ENCODE peak calls at places on chromosomes 5 and 9, in eight cellular contexts. One of them, this sample, is unnamed.

GRCh38 chr5:61467766-61468482 is 135.9 kb downstream of the ZSWIM6 start:
- DNase-seq in left lung: no peak
- DNase-seq in adrenal gland: no peak
- DNase-seq in dorsolateral prefrontal cortex: no peak
- DNase-seq in A549: no peak
- DNase-seq in heart right ventricle: no peak
- DNase-seq in fibroblast of lung: peak
- DNase-seq in CD8-positive, alpha-beta T cell: no peak
- DNase-seq in this sample: peak

GRCh38 chr9:8062459-8062858 is 262.9 kb upstream of the DMAC1 start:
- DNase-seq in CD8-positive, alpha-beta T cell: no peak
- DNase-seq in adrenal gland: no peak
- DNase-seq in A549: no peak
- DNase-seq in heart right ventricle: no peak
- DNase-seq in fibroblast of lung: no peak
- DNase-seq in left lung: no peak
- DNase-seq in dorsolateral prefrontal cortex: no peak
- DNase-seq in this sample: no peak

GRCh38 chr5:133882107-133882695 is 86.2 kb downstream of the C5orf15 start:
- DNase-seq in left lung: no peak
- DNase-seq in CD8-positive, alpha-beta T cell: no peak
- DNase-seq in fibroblast of lung: no peak
- DNase-seq in dorsolateral prefrontal cortex: peak
- DNase-seq in A549: no peak
- DNase-seq in heart right ventricle: no peak
- DNase-seq in adrenal gland: no peak
- DNase-seq in this sample: no peak

GRCh38 chr5:39518516-39518915 is 93.7 kb upstream of the DAB2 start:
- DNase-seq in CD8-positive, alpha-beta T cell: no peak
- DNase-seq in A549: peak
- DNase-seq in dorsolateral prefrontal cortex: no peak
- DNase-seq in left lung: no peak
- DNase-seq in heart right ventricle: no peak
- DNase-seq in fibroblast of lung: peak
- DNase-seq in adrenal gland: no peak
- DNase-seq in this sample: peak

GRCh38 chr5:26388946-26389345 is 649.4 kb downstream of the CDH9 start:
- DNase-seq in left lung: no peak
- DNase-seq in dorsolateral prefrontal cortex: no peak
- DNase-seq in adrenal gland: no peak
- DNase-seq in CD8-positive, alpha-beta T cell: no peak
- DNase-seq in fibroblast of lung: peak
- DNase-seq in heart right ventricle: no peak
- DNase-seq in A549: no peak
- DNase-seq in this sample: no peak

GRCh38 chr5:50564079-50564478 is 102.4 kb upstream of the PARP8 start:
- DNase-seq in dorsolateral prefrontal cortex: no peak
- DNase-seq in A549: no peak
- DNase-seq in heart right ventricle: no peak
- DNase-seq in adrenal gland: peak
- DNase-seq in fibroblast of lung: no peak
- DNase-seq in CD8-positive, alpha-beta T cell: peak
- DNase-seq in left lung: no peak
- DNase-seq in this sample: no peak

GRCh38 chr5:110289213-110289810 is 437.2 kb downstream of the TMEM232 start:
- DNase-seq in fibroblast of lung: no peak
- DNase-seq in heart right ventricle: no peak
- DNase-seq in left lung: no peak
- DNase-seq in dorsolateral prefrontal cortex: no peak
- DNase-seq in A549: no peak
- DNase-seq in CD8-positive, alpha-beta T cell: no peak
- DNase-seq in adrenal gland: no peak
- DNase-seq in this sample: no peak

GRCh38 chr5:173910215-173910614 is 22.1 kb downstream of the CPEB4 start:
- DNase-seq in CD8-positive, alpha-beta T cell: no peak
- DNase-seq in fibroblast of lung: no peak
- DNase-seq in A549: no peak
- DNase-seq in adrenal gland: no peak
- DNase-seq in left lung: no peak
- DNase-seq in heart right ventricle: no peak
- DNase-seq in dorsolateral prefrontal cortex: no peak
- DNase-seq in this sample: no peak

GRCh38 chr5:6181147-6181729 is 197.1 kb downstream of the MED10 start:
- DNase-seq in left lung: no peak
- DNase-seq in CD8-positive, alpha-beta T cell: no peak
- DNase-seq in heart right ventricle: no peak
- DNase-seq in A549: no peak
- DNase-seq in fibroblast of lung: no peak
- DNase-seq in adrenal gland: no peak
- DNase-seq in dorsolateral prefrontal cortex: no peak
- DNase-seq in this sample: no peak

GRCh38 chr9:87327567-87328125 is 170.0 kb upstream of the DAPK1 start:
- DNase-seq in heart right ventricle: no peak
- DNase-seq in A549: no peak
- DNase-seq in fibroblast of lung: no peak
- DNase-seq in adrenal gland: no peak
- DNase-seq in left lung: no peak
- DNase-seq in dorsolateral prefrontal cortex: no peak
- DNase-seq in CD8-positive, alpha-beta T cell: no peak
- DNase-seq in this sample: no peak

DNA sequence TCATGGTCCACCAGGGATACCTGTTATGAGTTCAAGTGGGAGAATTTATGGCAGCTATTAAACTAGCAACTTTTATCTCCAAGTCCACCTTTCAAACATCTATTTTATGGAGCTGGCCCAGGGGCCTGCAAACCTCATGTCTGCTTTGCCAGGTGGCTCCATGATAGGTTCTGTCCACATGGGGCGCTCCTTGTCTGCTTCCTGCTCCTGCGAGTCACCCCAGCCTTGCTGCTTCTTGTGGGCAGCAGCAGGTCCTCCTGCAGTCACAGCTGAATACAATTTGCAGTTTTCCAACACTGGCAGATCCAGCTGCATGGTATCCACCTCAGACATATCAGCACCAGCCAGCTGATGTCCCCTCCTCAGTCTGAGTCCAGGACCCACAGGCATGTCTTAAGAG is 39.6 kb upstream of the FRRS1L start:
- DNase-seq in adrenal gland: no peak
- DNase-seq in fibroblast of lung: no peak
- DNase-seq in left lung: no peak
- DNase-seq in dorsolateral prefrontal cortex: no peak
- DNase-seq in A549: peak
- DNase-seq in CD8-positive, alpha-beta T cell: no peak
- DNase-seq in heart right ventricle: no peak
- DNase-seq in this sample: no peak
- TF ChIP-seq CTCF in adrenal gland: no peak
- TF ChIP-seq CTCF in fibroblast of lung: no peak
- TF ChIP-seq CTCF in left lung: no peak
- TF ChIP-seq CTCF in dorsolateral prefrontal cortex: no peak
- TF ChIP-seq CTCF in A549: no peak
- TF ChIP-seq CTCF in CD8-positive, alpha-beta T cell: no peak
- TF ChIP-seq CTCF in heart right ventricle: no peak
- TF ChIP-seq CTCF in this sample: no peak

DNA sequence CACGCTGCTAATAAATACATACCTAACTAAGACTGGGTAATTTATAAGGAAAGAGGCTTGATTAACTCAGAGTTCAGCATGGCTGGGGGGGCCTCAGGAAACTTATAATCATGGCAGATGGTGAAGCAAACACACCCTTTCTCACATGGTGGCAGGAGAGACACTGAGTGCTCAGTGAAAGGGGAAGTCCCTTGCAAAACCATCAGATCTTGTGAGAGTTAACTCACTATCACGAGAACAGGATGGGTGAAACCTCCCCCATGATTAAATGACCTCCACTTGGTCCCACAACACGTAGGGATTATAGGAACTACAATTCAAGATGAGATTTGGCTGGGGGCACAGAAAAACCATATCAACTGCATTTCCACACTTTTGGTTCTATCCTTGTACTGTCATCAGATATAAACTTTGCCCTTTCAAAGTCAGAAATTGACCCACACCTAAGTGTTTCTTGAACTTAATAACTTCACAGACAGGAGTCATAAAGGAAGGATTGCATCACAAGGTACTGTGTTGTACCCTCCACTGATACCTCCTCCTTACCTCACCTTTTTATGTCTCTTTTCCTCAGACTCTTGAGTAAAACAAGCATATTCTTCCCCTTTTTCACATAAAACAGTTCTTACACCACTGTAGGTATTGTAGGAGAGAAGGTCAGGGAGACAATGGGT is 319.1 kb upstream of the PIK3R1 start:
- DNase-seq in A549: no peak
- DNase-seq in dorsolateral prefrontal cortex: no peak
- DNase-seq in CD8-positive, alpha-beta T cell: no peak
- DNase-seq in fibroblast of lung: no peak
- DNase-seq in heart right ventricle: no peak
- DNase-seq in left lung: no peak
- DNase-seq in adrenal gland: no peak
- DNase-seq in this sample: no peak
- TF ChIP-seq CTCF in A549: no peak
- TF ChIP-seq CTCF in dorsolateral prefrontal cortex: no peak
- TF ChIP-seq CTCF in CD8-positive, alpha-beta T cell: no peak
- TF ChIP-seq CTCF in fibroblast of lung: no peak
- TF ChIP-seq CTCF in heart right ventricle: no peak
- TF ChIP-seq CTCF in left lung: no peak
- TF ChIP-seq CTCF in adrenal gland: no peak
- TF ChIP-seq CTCF in this sample: no peak

DNA sequence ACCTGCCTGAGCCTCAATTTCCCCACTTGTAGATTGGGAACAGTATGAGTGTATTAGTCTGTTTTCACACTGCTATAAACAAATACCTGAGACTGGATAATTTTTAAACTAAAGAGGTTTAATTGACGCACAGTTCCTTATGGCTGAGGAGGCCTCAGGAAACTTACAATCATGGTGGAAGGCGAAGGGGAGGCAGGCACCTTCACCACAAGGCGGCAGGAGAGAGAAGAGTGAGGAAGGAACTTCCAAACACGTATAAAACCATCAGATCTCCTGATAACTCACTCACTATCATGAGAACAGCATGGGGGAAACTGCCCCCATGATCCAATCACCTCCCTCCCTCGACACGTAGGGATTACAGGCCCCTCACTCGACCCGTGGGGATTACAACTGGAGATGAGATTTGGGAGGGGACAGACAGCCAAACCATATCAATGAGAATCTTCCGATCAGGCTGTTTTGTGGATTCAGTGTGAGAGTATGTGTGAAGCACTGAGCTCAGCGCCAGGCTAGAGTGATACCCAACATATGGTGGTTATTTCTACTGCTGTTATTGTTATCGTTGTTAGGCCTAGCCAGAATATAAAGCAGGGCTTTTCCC is 14.6 kb upstream of the LMX1B start:
- DNase-seq in fibroblast of lung: no peak
- DNase-seq in adrenal gland: no peak
- DNase-seq in left lung: no peak
- DNase-seq in A549: no peak
- DNase-seq in dorsolateral prefrontal cortex: no peak
- DNase-seq in CD8-positive, alpha-beta T cell: no peak
- DNase-seq in heart right ventricle: no peak
- DNase-seq in this sample: no peak
- TF ChIP-seq CTCF in fibroblast of lung: no peak
- TF ChIP-seq CTCF in adrenal gland: no peak
- TF ChIP-seq CTCF in left lung: no peak
- TF ChIP-seq CTCF in A549: peak
- TF ChIP-seq CTCF in dorsolateral prefrontal cortex: no peak
- TF ChIP-seq CTCF in CD8-positive, alpha-beta T cell: no peak
- TF ChIP-seq CTCF in heart right ventricle: no peak
- TF ChIP-seq CTCF in this sample: peak

GRCh38 chr9:124794902-124795491 is 18.1 kb downstream of the OLFML2A start:
- DNase-seq in adrenal gland: no peak
- DNase-seq in fibroblast of lung: no peak
- DNase-seq in left lung: no peak
- DNase-seq in CD8-positive, alpha-beta T cell: no peak
- DNase-seq in dorsolateral prefrontal cortex: no peak
- DNase-seq in A549: peak
- DNase-seq in heart right ventricle: no peak
- DNase-seq in this sample: no peak
- TF ChIP-seq CTCF in adrenal gland: no peak
- TF ChIP-seq CTCF in fibroblast of lung: no peak
- TF ChIP-seq CTCF in left lung: no peak
- TF ChIP-seq CTCF in CD8-positive, alpha-beta T cell: no peak
- TF ChIP-seq CTCF in dorsolateral prefrontal cortex: no peak
- TF ChIP-seq CTCF in A549: peak
- TF ChIP-seq CTCF in heart right ventricle: peak
- TF ChIP-seq CTCF in this sample: no peak

DNA sequence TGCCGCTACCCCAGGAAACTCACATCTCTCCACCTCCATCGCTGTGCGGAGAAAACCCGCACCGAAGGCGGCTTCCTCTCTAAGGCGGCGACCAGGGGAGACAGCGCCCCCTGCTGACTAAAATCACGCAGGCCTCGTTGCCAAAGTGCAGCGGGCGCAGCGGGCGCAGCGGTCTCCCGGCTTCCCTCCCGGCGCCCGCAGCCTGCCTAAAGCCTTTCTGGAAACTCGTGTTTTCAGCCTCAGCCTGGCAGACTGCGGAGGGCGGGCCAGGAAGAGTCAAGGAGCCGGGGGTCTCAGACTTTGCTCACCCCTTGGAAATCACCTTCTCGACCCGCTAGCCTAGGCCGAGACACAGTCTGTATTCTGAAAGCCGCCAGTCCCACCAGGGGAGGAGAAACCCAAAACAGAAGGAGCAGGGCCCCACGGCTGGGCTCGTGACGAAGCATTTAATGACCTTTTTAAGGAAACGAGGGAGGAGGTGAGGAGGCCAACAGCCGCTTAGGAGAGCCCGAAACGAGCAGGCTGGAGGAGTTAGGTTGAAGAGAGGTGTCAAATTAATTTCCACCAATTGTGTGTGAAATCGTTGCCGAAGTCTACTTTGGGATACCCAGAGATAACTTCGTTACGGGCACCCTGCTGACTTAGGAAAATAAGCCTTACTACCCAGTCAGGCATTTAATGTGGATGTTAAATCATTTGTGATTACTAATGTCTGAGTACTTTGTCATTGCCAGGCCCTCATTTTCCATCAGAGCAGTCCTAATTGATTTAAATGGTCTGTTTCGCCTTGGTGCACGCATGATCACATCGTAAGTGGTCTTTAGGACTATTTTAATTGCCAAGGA is 7.3 kb upstream of the FOXB2 start:
- DNase-seq in fibroblast of lung: no peak
- DNase-seq in left lung: no peak
- DNase-seq in heart right ventricle: peak
- DNase-seq in adrenal gland: peak
- DNase-seq in dorsolateral prefrontal cortex: peak
- DNase-seq in CD8-positive, alpha-beta T cell: peak
- DNase-seq in A549: peak
- DNase-seq in this sample: peak
- TF ChIP-seq CTCF in fibroblast of lung: peak
- TF ChIP-seq CTCF in left lung: peak
- TF ChIP-seq CTCF in heart right ventricle: peak
- TF ChIP-seq CTCF in adrenal gland: peak
- TF ChIP-seq CTCF in dorsolateral prefrontal cortex: peak
- TF ChIP-seq CTCF in CD8-positive, alpha-beta T cell: peak
- TF ChIP-seq CTCF in A549: peak
- TF ChIP-seq CTCF in this sample: peak

GRCh38 chr5:31719988-31720387 is 81.1 kb downstream of the PDZD2 start:
- DNase-seq in fibroblast of lung: no peak
- DNase-seq in left lung: no peak
- DNase-seq in A549: peak
- DNase-seq in dorsolateral prefrontal cortex: no peak
- DNase-seq in heart right ventricle: no peak
- DNase-seq in adrenal gland: no peak
- DNase-seq in CD8-positive, alpha-beta T cell: no peak
- DNase-seq in this sample: no peak
- TF ChIP-seq CTCF in fibroblast of lung: no peak
- TF ChIP-seq CTCF in left lung: no peak
- TF ChIP-seq CTCF in A549: no peak
- TF ChIP-seq CTCF in dorsolateral prefrontal cortex: no peak
- TF ChIP-seq CTCF in heart right ventricle: no peak
- TF ChIP-seq CTCF in adrenal gland: no peak
- TF ChIP-seq CTCF in CD8-positive, alpha-beta T cell: no peak
- TF ChIP-seq CTCF in this sample: no peak

This sample was measured in fibroblast of the aortic adventitia.